ENCODE peak calls at places on chromosomes 13 and 19, in four cellular contexts. One of them, this sample, is unnamed.

GRCh38 chr19:55056827-55057226 is 6.1 kb downstream of the RDH13 start:
- DNase-seq in stimulated activated CD4-positive, alpha-beta T cell treated with anti-CD3 and anti-CD28 coated beads, Interleukin-12 subunit alpha, Interleukin-12 subunit beta, amount 100 ng/mL, for 24 hours: no peak
- DNase-seq in activated CD4-positive, alpha-beta T cell treated with anti-CD3 and anti-CD28 coated beads, Interleukin-2, amount 50 U/mL, for 1 hour: no peak
- DNase-seq in mucosa of gallbladder: no peak
- DNase-seq in this sample: no peak

GRCh38 chr19:50415661-50416033 is 3.1 kb upstream of the SPIB start:
- DNase-seq in stimulated activated CD4-positive, alpha-beta T cell treated with anti-CD3 and anti-CD28 coated beads, Interleukin-12 subunit alpha, Interleukin-12 subunit beta, amount 100 ng/mL, for 24 hours: no peak
- DNase-seq in activated CD4-positive, alpha-beta T cell treated with anti-CD3 and anti-CD28 coated beads, Interleukin-2, amount 50 U/mL, for 1 hour: no peak
- DNase-seq in mucosa of gallbladder: no peak
- DNase-seq in this sample: no peak

GRCh38 chr13:108915634-108916497 is 286.5 kb downstream of the MYO16 start:
- DNase-seq in stimulated activated CD4-positive, alpha-beta T cell treated with anti-CD3 and anti-CD28 coated beads, Interleukin-12 subunit alpha, Interleukin-12 subunit beta, amount 100 ng/mL, for 24 hours: peak
- DNase-seq in activated CD4-positive, alpha-beta T cell treated with anti-CD3 and anti-CD28 coated beads, Interleukin-2, amount 50 U/mL, for 1 hour: peak
- DNase-seq in mucosa of gallbladder: peak
- DNase-seq in this sample: no peak

GRCh38 chr13:90205911-90206310 is 1141.6 kb upstream of the MIR17HG start:
- DNase-seq in stimulated activated CD4-positive, alpha-beta T cell treated with anti-CD3 and anti-CD28 coated beads, Interleukin-12 subunit alpha, Interleukin-12 subunit beta, amount 100 ng/mL, for 24 hours: no peak
- DNase-seq in activated CD4-positive, alpha-beta T cell treated with anti-CD3 and anti-CD28 coated beads, Interleukin-2, amount 50 U/mL, for 1 hour: no peak
- DNase-seq in mucosa of gallbladder: no peak
- DNase-seq in this sample: no peak

GRCh38 chr13:110018009-110018408 is 231.6 kb upstream of the IRS2 start:
- DNase-seq in stimulated activated CD4-positive, alpha-beta T cell treated with anti-CD3 and anti-CD28 coated beads, Interleukin-12 subunit alpha, Interleukin-12 subunit beta, amount 100 ng/mL, for 24 hours: no peak
- DNase-seq in activated CD4-positive, alpha-beta T cell treated with anti-CD3 and anti-CD28 coated beads, Interleukin-2, amount 50 U/mL, for 1 hour: no peak
- DNase-seq in mucosa of gallbladder: no peak
- DNase-seq in this sample: no peak

GRCh38 chr13:114124921-114125320 is 7.5 kb downstream of the RASA3 start:
- DNase-seq in stimulated activated CD4-positive, alpha-beta T cell treated with anti-CD3 and anti-CD28 coated beads, Interleukin-12 subunit alpha, Interleukin-12 subunit beta, amount 100 ng/mL, for 24 hours: no peak
- DNase-seq in activated CD4-positive, alpha-beta T cell treated with anti-CD3 and anti-CD28 coated beads, Interleukin-2, amount 50 U/mL, for 1 hour: peak
- DNase-seq in mucosa of gallbladder: no peak
- DNase-seq in this sample: no peak

GRCh38 chr19:18745012-18745735 is 45.9 kb downstream of the COMP start:
- DNase-seq in stimulated activated CD4-positive, alpha-beta T cell treated with anti-CD3 and anti-CD28 coated beads, Interleukin-12 subunit alpha, Interleukin-12 subunit beta, amount 100 ng/mL, for 24 hours: no peak
- DNase-seq in activated CD4-positive, alpha-beta T cell treated with anti-CD3 and anti-CD28 coated beads, Interleukin-2, amount 50 U/mL, for 1 hour: no peak
- DNase-seq in mucosa of gallbladder: no peak
- DNase-seq in this sample: no peak

GRCh38 chr13:84653915-84654534 is 771.8 kb upstream of the SLITRK1 start:
- DNase-seq in stimulated activated CD4-positive, alpha-beta T cell treated with anti-CD3 and anti-CD28 coated beads, Interleukin-12 subunit alpha, Interleukin-12 subunit beta, amount 100 ng/mL, for 24 hours: no peak
- DNase-seq in activated CD4-positive, alpha-beta T cell treated with anti-CD3 and anti-CD28 coated beads, Interleukin-2, amount 50 U/mL, for 1 hour: no peak
- DNase-seq in mucosa of gallbladder: no peak
- DNase-seq in this sample: no peak

GRCh38 chr13:109968876-109969577 is 182.6 kb upstream of the IRS2 start:
- DNase-seq in stimulated activated CD4-positive, alpha-beta T cell treated with anti-CD3 and anti-CD28 coated beads, Interleukin-12 subunit alpha, Interleukin-12 subunit beta, amount 100 ng/mL, for 24 hours: no peak
- DNase-seq in activated CD4-positive, alpha-beta T cell treated with anti-CD3 and anti-CD28 coated beads, Interleukin-2, amount 50 U/mL, for 1 hour: no peak
- DNase-seq in mucosa of gallbladder: no peak
- DNase-seq in this sample: no peak

GRCh38 chr19:56864443-56865125 is 24.1 kb upstream of the PEG3 start:
- DNase-seq in stimulated activated CD4-positive, alpha-beta T cell treated with anti-CD3 and anti-CD28 coated beads, Interleukin-12 subunit alpha, Interleukin-12 subunit beta, amount 100 ng/mL, for 24 hours: no peak
- DNase-seq in activated CD4-positive, alpha-beta T cell treated with anti-CD3 and anti-CD28 coated beads, Interleukin-2, amount 50 U/mL, for 1 hour: no peak
- DNase-seq in mucosa of gallbladder: no peak
- DNase-seq in this sample: no peak

GRCh38 chr13:28751210-28751935 is 32.6 kb upstream of the SLC46A3 start:
- DNase-seq in stimulated activated CD4-positive, alpha-beta T cell treated with anti-CD3 and anti-CD28 coated beads, Interleukin-12 subunit alpha, Interleukin-12 subunit beta, amount 100 ng/mL, for 24 hours: no peak
- DNase-seq in activated CD4-positive, alpha-beta T cell treated with anti-CD3 and anti-CD28 coated beads, Interleukin-2, amount 50 U/mL, for 1 hour: no peak
- DNase-seq in mucosa of gallbladder: no peak
- DNase-seq in this sample: no peak

This sample was measured in anterior cingulate cortex.